ENCODE peak calls at places on chromosomes 4 and X, in nine cellular contexts. W is right lobe of liver, R is HepG2, C is NB4, N is A549, U is H54, X is body of pancreas, I is testis, J is ovary. P is an unnamed sample.

GRCh38 chrX:18271725-18272124 is 51.0 kb upstream of the BEND2 start:
- DNase-seq in N (no peak), W (no peak), X (no peak), U (no peak), R (no peak), J (no peak), C (no peak), I (no peak), P (no peak)

GRCh38 chr4:6688879-6689505 is 4.7 kb upstream of the S100P start:
- DNase-seq in U (peak), W (peak), X (peak), J (peak), R (peak), N (peak), C (peak), I (no peak), P (peak)

GRCh38 chrX:146863566-146863965 is 49.0 kb upstream of the CXorf51A start:
- DNase-seq in W (no peak), C (no peak), I (no peak), R (no peak), U (no peak), X (no peak), J (no peak), N (no peak), P (no peak)

GRCh38 chrX:150543230-150544155 is 24.9 kb upstream of the MTM1 start:
- DNase-seq in J (no peak), U (no peak), C (peak), W (no peak), R (no peak), X (no peak), I (no peak), N (no peak), P (no peak)

GRCh38 chr4:98469776-98470175 is 188.6 kb downstream of the TSPAN5 start:
- DNase-seq in X (no peak), W (no peak), J (no peak), N (no peak), R (no peak), C (no peak), I (no peak), U (no peak), P (no peak)

GRCh38 chrX:10199212-10199611 is 42.4 kb downstream of the CLCN4 start:
- DNase-seq in U (no peak), W (peak), R (no peak), X (peak), C (peak), N (no peak), I (peak), J (no peak), P (peak)

GRCh38 chr4:149120331-149121014 is 678.3 kb upstream of the NR3C2 start:
- DNase-seq in I (no peak), N (no peak), J (no peak), W (no peak), C (no peak), X (no peak), U (no peak), R (no peak), P (no peak)

GRCh38 chrX:71913156-71913950 is 2.7 kb downstream of the NHSL2 start:
- DNase-seq in W (no peak), U (no peak), R (no peak), X (no peak), C (no peak), N (no peak), J (no peak), I (no peak), P (no peak)

GRCh38 chr4:34046580-34046979 is 2197.7 kb downstream of the ARAP2 start:
- DNase-seq in R (no peak), X (no peak), I (no peak), W (no peak), U (peak), N (peak), J (no peak), C (peak), P (no peak)

GRCh38 chr4:186723207-186724047 is at the start of gene FAT1:
- DNase-seq in R (peak), I (peak), U (peak), X (peak), N (peak), J (peak), W (peak), C (no peak), P (peak)
- TF ChIP-seq POLR2A in R (no peak), I (no peak), U (peak), X (peak), N (peak), J (no peak), W (peak), C (no peak), P (no peak)

DNA sequence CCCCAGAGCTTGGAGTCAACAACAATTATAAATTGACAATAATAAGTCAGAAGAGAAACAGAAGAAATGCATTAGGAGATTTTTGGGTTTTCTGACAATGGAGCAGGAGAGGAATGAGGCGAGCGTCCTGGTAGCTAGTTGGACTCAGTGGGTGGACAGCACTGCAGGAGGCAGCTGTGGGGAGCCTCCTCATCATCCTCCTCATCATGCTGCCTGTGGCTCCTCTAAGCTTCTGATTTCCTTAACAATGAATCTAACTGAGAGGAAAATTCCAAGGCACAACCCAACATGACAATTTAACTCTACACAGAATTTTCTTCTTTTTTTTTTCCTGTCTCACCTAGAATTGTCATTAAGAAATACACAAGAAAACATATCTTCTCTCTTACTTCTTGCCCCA is 357.1 kb upstream of the NOCT start:
- DNase-seq in X (no peak), N (no peak), R (no peak), J (no peak), C (no peak), I (no peak), W (no peak), U (no peak), P (no peak)
- TF ChIP-seq POLR2A in X (no peak), N (no peak), R (no peak), J (no peak), C (no peak), I (no peak), W (no peak), U (no peak), P (no peak)

GRCh38 chr4:1577818-1578217 is 106.3 kb downstream of the FAM53A start:
- DNase-seq in I (no peak), W (no peak), X (no peak), C (no peak), R (no peak), J (no peak), U (no peak), N (no peak), P (no peak)

GRCh38 chr4:1578301-1578781 is 105.8 kb downstream of the FAM53A start:
- DNase-seq in I (no peak), X (no peak), R (no peak), J (no peak), W (no peak), U (no peak), N (no peak), C (no peak), P (peak)

GRCh38 chr4:1582227-1582626 is 101.9 kb downstream of the FAM53A start:
- DNase-seq in X (no peak), R (no peak), N (no peak), J (peak), W (peak), C (no peak), U (no peak), I (no peak), P (no peak)

GRCh38 chr4:1578968-1579833 is 104.9 kb downstream of the FAM53A start:
- DNase-seq in W (peak), U (peak), I (peak), C (peak), J (peak), X (peak), N (peak), R (no peak), P (peak)

DNA sequence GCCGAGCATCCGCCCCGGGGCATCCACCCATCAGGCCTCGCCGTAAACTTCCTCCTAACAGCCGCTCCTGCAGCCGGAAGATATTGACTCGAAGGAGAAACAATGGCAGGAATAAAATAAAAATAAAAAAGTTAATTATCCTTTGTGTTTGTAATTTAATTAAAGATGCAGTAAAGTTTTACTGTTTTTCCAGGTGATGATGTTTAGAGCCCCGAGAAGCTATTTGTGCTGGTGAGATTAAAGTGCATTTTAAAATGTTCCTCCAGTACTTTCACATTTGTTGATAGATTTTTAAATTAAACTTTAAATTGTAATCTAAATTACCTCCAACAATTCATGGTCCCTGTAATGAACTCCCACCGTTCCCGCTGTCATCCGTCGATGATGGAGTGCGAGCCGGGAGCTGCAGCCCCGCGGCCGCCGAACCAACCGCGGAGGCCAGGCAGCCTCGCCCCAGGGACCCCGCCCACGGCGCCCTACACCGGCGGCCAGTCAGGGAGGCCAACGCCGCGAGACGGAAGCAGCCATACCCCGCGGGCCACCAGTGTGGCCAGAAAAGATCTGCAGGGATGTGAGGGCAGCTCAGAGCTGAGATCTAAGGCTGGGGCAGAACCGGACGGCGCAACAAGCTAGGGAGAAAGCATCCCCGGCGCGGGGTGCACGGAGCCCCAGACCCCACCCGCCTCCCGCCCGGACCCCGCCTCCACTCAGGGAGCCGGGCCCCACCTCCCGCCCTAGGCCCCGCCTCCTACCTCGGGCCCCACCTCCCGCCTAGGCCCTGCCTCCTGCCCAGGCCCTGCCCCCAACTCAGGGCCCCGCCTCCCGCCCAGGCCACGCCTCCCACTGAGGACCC is 104.1 kb downstream of the FAM53A start:
- DNase-seq in N (peak), R (peak), W (peak), C (peak), U (peak), I (peak), X (peak), J (peak), P (peak)
- TF ChIP-seq POLR2A in N (peak), R (no peak), W (peak), C (peak), U (peak), I (no peak), X (no peak), J (peak), P (peak)

DNA sequence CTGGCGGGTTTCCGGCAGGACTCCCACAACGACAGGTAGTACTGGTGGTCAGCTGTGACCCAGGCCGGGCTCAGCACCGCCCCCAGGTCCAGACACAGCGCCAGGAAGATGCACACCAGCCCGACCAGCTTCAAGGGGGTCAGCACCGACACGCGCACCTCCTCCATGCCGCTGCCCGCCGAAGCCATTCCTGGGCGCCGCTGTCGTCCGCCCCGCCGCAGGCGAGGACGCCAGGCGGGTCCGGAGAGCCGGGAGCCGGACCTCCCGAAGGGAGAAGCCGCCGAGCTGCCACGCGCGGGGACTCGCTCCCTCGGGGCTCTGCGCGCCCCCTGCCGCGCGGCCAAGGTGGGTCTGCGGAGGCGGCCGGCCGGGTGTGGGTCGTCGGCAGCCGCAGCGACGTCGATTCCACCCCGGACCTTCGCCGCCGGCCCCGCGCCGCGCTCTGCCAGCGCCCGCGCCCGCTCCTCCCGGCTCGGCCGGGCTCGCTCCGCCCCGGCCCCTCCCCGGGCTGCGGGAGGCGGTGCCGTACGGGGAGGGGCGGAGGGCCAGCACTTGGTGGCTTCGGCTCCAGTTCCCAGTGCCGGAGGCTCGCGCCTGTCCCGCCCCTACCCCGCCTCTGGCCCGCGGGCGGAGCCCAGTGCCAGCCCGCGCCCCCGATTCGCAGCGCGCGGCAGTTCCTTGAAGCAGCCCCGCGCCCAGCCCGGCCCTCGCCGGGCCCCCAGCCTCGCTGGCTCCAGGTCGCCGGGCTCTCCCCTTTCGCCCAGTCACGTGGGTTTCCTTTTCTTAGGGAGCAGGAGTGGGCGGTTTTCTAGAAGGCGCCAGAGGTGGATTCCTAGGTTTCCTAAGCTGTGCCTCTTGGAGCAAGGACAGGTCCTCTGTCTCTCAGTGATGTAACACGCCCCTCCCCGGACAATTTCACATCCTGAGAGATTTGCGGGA is at the start of gene TMEM47:
- DNase-seq in C (no peak), N (peak), J (peak), W (peak), X (peak), I (peak), R (no peak), U (peak), P (peak)
- TF ChIP-seq POLR2A in C (no peak), N (peak), J (peak), W (peak), X (peak), I (no peak), R (no peak), U (no peak), P (no peak)